ENCODE peak calls at places on chromosomes 4 and X, in nine cellular contexts. E is BJ; D is fibroblast of pulmonary artery; F is Caco-2; Z is endodermal cell; C is left lung; G is ovary; B is Jurkat, Clone E6-1; I is suprapubic skin. X is an unnamed sample.

GRCh38 chrX:18886344-18887161 is 97.4 kb downstream of the PHKA2 start:
- DNase-seq in E (no peak), D (peak; percentile 65), F (peak; percentile 90), Z (peak; percentile 83), C (peak; percentile 85), G (peak; percentile 71), B (no peak), I (peak; percentile 81), X (peak; percentile 78)

GRCh38 chr4:123248260-123248659 is 148.3 kb upstream of the SPRY1 start:
- DNase-seq in E (peak; percentile 48), D (peak; percentile 56), F (no peak), Z (no peak), C (no peak), G (no peak), B (no peak), I (no peak), X (no peak)

GRCh38 chrX:47540754-47541538 is 20.1 kb upstream of the ARAF start:
- DNase-seq in E (peak; percentile 71), D (peak; percentile 94), F (peak; percentile 86), Z (peak; percentile 85), C (peak; percentile 83), G (peak; percentile 70), B (no peak), I (peak; percentile 78), X (peak; percentile 73)

GRCh38 chr4:142452132-142452855 is 393.8 kb downstream of the INPP4B start:
- DNase-seq in E (peak; percentile 25), D (peak; percentile 24), F (no peak), Z (no peak), C (no peak), G (no peak), B (no peak), I (no peak), X (no peak)

GRCh38 chr4:38884254-38884653 is 16.6 kb downstream of the FAM114A1 start:
- DNase-seq in E (no peak), D (no peak), F (no peak), Z (no peak), C (no peak), G (no peak), B (no peak), I (no peak), X (no peak)

GRCh38 chrX:12814434-12814833 is 23.2 kb downstream of the PRPS2 start:
- DNase-seq in E (no peak), D (peak; percentile 71), F (peak; percentile 39), Z (peak; percentile 80), C (no peak), G (no peak), B (peak; percentile 54), I (no peak), X (no peak)

GRCh38 chr4:82509029-82509428 is 52.8 kb downstream of the TMEM150C start:
- DNase-seq in E (no peak), D (no peak), F (no peak), Z (no peak), C (no peak), G (no peak), B (no peak), I (no peak), X (no peak)

GRCh38 chr4:80732010-80732409 is 298.5 kb upstream of the BMP3 start:
- DNase-seq in E (no peak), D (peak; percentile 34), F (no peak), Z (no peak), C (no peak), G (no peak), B (no peak), I (no peak), X (no peak)

GRCh38 chr4:153750197-153750817 is 9.5 kb downstream of the RNF175 start:
- DNase-seq in E (peak; percentile 19), D (peak; percentile 82), F (peak; percentile 66), Z (peak; percentile 91), C (peak; percentile 64), G (peak; percentile 16), B (peak; percentile 63), I (no peak), X (peak; percentile 19)

GRCh38 chr4:118981839-118982381 is 93.3 kb downstream of the SYNPO2 start:
- DNase-seq in E (peak; percentile 88), D (peak; percentile 88), F (peak; percentile 52), Z (peak; percentile 81), C (peak; percentile 61), G (peak; percentile 57), B (peak; percentile 42), I (peak; percentile 70), X (peak; percentile 81)

GRCh38 chr4:183455431-183456145 is 11.2 kb downstream of the CDKN2AIP start:
- DNase-seq in E (no peak), D (no peak), F (no peak), Z (no peak), C (no peak), G (no peak), B (peak; percentile 50), I (no peak), X (no peak)

GRCh38 chr4:78553526-78554060 is 2.0 kb downstream of the ANXA3 start:
- DNase-seq in E (peak; percentile 38), D (peak; percentile 42), F (no peak), Z (no peak), C (no peak), G (no peak), B (no peak), I (no peak), X (no peak)

GRCh38 chrX:77918568-77918967 is 8.1 kb downstream of the ATP7A start:
- DNase-seq in E (no peak), D (peak; percentile 58), F (no peak), Z (no peak), C (no peak), G (no peak), B (no peak), I (no peak), X (no peak)

GRCh38 chr4:117093581-117093980 is 8.2 kb upstream of the TRAM1L1 start:
- DNase-seq in E (no peak), D (peak; percentile 11), F (no peak), Z (no peak), C (no peak), G (no peak), B (no peak), I (no peak), X (no peak)

GRCh38 chr4:86160423-86160822 is 199.4 kb downstream of the MAPK10 start:
- DNase-seq in E (no peak), D (no peak), F (no peak), Z (no peak), C (no peak), G (no peak), B (no peak), I (no peak), X (no peak)

GRCh38 chr4:166741709-166742108 is 492.6 kb downstream of the SPOCK3 start:
- DNase-seq in E (no peak), D (no peak), F (no peak), Z (no peak), C (no peak), G (no peak), B (no peak), I (no peak), X (no peak)

GRCh38 chr4:93828332-93828829 is at the start of gene ATOH1:
- DNase-seq in E (no peak), D (no peak), F (peak; percentile 42), Z (peak; percentile 94), C (no peak), G (peak; percentile 20), B (no peak), I (no peak), X (no peak)

GRCh38 chr4:109411964-109412363 is 21.7 kb upstream of the SEC24B start:
- DNase-seq in E (no peak), D (peak; percentile 21), F (no peak), Z (no peak), C (no peak), G (no peak), B (no peak), I (no peak), X (no peak)

DNA sequence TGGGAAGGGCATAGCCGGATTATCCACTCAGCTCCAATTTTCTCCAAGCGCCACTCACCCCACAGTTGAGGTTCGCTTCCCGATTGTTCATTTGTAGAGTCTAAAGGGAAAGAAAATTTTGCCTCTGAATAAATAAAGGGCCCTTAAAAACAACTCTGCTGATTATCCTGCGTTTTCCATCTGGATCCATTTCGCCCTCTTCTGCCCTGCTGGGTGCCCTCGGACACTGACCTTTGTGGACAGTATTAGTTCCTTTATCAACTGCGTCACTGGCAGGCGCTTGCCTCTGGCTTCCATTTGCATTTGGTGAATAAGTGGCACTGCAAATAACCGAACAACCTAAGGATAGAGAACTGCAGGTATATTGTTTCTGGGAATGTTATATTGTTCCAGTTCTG is 10.1 kb downstream of the GSX2 start:
- DNase-seq in E (no peak), D (no peak), F (no peak), Z (no peak), C (no peak), G (no peak), B (no peak), I (no peak), X (no peak)
- H3K4me3 ChIP-seq in E (no peak overlapping the region), D (no peak overlapping the region), F (no peak overlapping the region), Z (no peak overlapping the region), C (no peak overlapping the region), G (no peak overlapping the region), B (no peak overlapping the region), I (peak overlapping the region; percentile 33), X (no peak overlapping the region)

DNA sequence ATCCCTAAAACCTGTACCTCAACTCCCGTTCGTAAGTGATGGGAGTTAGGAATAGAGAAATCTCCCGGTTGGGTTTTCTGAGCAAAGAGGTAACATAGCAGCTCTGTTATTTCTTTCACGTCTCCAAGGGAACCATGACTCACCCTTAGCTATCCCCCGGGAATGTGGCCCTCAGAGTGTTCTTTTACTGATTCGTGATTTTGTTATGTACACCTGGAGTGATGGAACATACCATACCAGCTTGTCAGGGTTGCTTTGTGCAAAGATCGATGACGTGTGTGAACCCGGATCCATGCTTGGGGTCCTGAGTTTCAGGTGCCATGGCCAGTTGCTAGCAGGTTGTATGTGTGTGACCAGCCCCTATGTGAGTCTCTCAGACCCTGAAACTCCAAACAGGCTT is 52.6 kb downstream of the HPRT1 start:
- DNase-seq in E (peak; percentile 30), D (peak; percentile 75), F (no peak), Z (no peak), C (no peak), G (no peak), B (no peak), I (no peak), X (no peak)
- H3K4me3 ChIP-seq in E (no peak overlapping the region), D (no peak overlapping the region), F (no peak overlapping the region), Z (no peak overlapping the region), C (no peak overlapping the region), G (no peak overlapping the region), B (no peak overlapping the region), I (no peak overlapping the region), X (no peak overlapping the region)

DNA sequence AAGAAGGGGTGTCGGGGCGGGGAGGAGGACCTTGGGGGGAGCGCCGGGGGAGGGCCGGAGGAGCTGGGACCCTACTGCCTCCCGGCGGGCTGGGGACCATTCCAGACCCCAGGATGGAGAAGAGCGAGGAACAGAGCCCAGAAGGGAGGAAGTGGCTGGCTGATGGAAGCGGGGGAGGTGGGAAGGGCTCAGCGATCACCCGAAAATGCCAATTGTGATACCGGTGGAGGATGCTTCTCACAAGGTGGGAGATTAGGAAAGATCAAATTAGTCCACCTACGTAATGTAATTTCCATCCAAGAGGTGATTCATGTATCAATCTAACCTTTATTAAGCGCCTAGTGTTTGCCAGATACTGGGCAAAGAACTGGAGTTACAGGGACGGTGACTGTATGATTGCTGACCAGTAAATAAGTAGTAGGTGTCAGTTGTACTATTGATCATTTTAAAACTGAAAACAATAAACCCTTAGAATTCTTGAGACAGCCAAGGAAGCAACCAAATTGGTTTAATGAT is 456 bp upstream of the RAI2 start:
- DNase-seq in E (no peak), D (no peak), F (no peak), Z (peak; percentile 46), C (no peak), G (no peak), B (no peak), I (no peak), X (no peak)
- H3K4me3 ChIP-seq in E (no peak overlapping the region), D (no peak overlapping the region), F (peak overlapping the region; percentile 33), Z (no peak overlapping the region), C (peak overlapping the region; percentile 33), G (peak overlapping the region; percentile 58), B (no peak overlapping the region), I (peak overlapping the region; percentile 49), X (peak overlapping the region; percentile 60)

GRCh38 chr4:21949073-21949457 is 493 bp upstream of the KCNIP4 start:
- DNase-seq in E (no peak), D (peak; percentile 3), F (no peak), Z (no peak), C (no peak), G (peak; percentile 51), B (no peak), I (no peak), X (peak; percentile 24)
- H3K4me3 ChIP-seq in E (peak overlapping the region; percentile 5), D (peak overlapping the region; percentile 34), F (no peak overlapping the region), Z (peak overlapping the region; percentile 77), C (no peak overlapping the region), G (peak overlapping the region; percentile 42), B (no peak overlapping the region), I (peak overlapping the region; percentile 43), X (peak overlapping the region; percentile 36)